ENCODE peak calls at places on chromosome 16, in nine cellular contexts. I, K, X, E, U, B, H, G and T are unnamed samples. For H3K36me3, the result is how much of the 10 kb centered on the place peaks cover.

GRCh38 chr16:23716484-23716883 is 3.5 kb upstream of the ERN2 start:
- DNase-seq in E (no peak), K (no peak), U (no peak), X (no peak), H (no peak), B (no peak), G (no peak), I (no peak), T (no peak)

GRCh38 chr16:86050591-86051375 is 151.8 kb downstream of the IRF8 start:
- DNase-seq in B (no peak), G (no peak), X (no peak), E (no peak), H (no peak), K (no peak), U (no peak), I (no peak), T (no peak)

GRCh38 chr16:51629602-51630001 is 478.5 kb upstream of the SALL1 start:
- DNase-seq in U (no peak), B (no peak), G (no peak), E (no peak), K (no peak), X (no peak), H (no peak), I (no peak), T (no peak)

GRCh38 chr16:57367111-57367752 is 5.1 kb upstream of the CX3CL1 start:
- DNase-seq in E (no peak), U (no peak), B (no peak), K (no peak), X (peak), I (no peak), H (no peak), G (peak), T (no peak)

GRCh38 chr16:16149710-16150116 is 73.6 kb downstream of the ABCC6 start:
- DNase-seq in X (no peak), E (no peak), G (no peak), U (no peak), H (no peak), K (no peak), I (no peak), B (no peak), T (no peak)

GRCh38 chr16:59632266-59632855 is 898.2 kb upstream of the GOT2 start:
- DNase-seq in X (no peak), K (no peak), E (peak), U (no peak), H (no peak), G (peak), I (no peak), B (no peak), T (peak)

GRCh38 chr16:48300391-48300856 is 53.1 kb upstream of the ABCC11 start:
- DNase-seq in B (no peak), G (no peak), U (no peak), K (peak), X (no peak), E (peak), H (peak), I (no peak), T (peak)

GRCh38 chr16:46620265-46621005 is 744 bp downstream of the SHCBP1 start:
- DNase-seq in I (no peak), K (no peak), X (no peak), H (no peak), U (peak), G (peak), E (no peak), B (no peak), T (peak)

GRCh38 chr16:49003992-49004391 is 277.6 kb downstream of the CBLN1 start:
- DNase-seq in G (no peak), H (no peak), E (no peak), U (no peak), I (no peak), X (no peak), K (no peak), B (no peak), T (no peak)

GRCh38 chr16:57509231-57509923 is 23.1 kb upstream of the DOK4 start:
- DNase-seq in K (no peak), G (no peak), E (no peak), I (peak), X (no peak), U (no peak), H (no peak), B (no peak), T (no peak)

GRCh38 chr16:1713933-1714332 is 7.9 kb downstream of the MAPK8IP3 start:
- DNase-seq in B (no peak), G (no peak), U (peak), E (no peak), K (no peak), X (no peak), H (no peak), I (peak), T (no peak)

GRCh38 chr16:24499193-24499814 is 40.1 kb upstream of the RBBP6 start:
- DNase-seq in G (peak), B (no peak), H (no peak), U (peak), I (no peak), K (no peak), E (peak), X (no peak), T (peak)

GRCh38 chr16:57530104-57530522 is 6.3 kb downstream of the CCDC102A start:
- DNase-seq in K (no peak), H (no peak), I (peak), G (no peak), U (peak), B (no peak), E (peak), X (no peak), T (peak)

GRCh38 chr16:53789159-53789558 is 85.2 kb downstream of the FTO start:
- DNase-seq in H (no peak), G (peak), B (no peak), X (no peak), I (no peak), K (no peak), U (no peak), E (peak), T (no peak)

GRCh38 chr16:65809627-65810026 is 556.9 kb upstream of the CDH5 start:
- DNase-seq in E (peak), G (no peak), K (no peak), H (no peak), U (no peak), X (peak), B (no peak), I (no peak), T (peak)

GRCh38 chr16:81621496-81621895 is 157.6 kb upstream of the PLCG2 start:
- DNase-seq in K (no peak), H (no peak), U (no peak), G (peak), E (no peak), B (no peak), X (peak), I (no peak), T (no peak)

GRCh38 chr16:79339863-79340262 is 260.7 kb downstream of the MAF start:
- DNase-seq in I (no peak), X (no peak), B (no peak), U (no peak), K (no peak), G (no peak), H (no peak), E (no peak), T (no peak)

GRCh38 chr16:8675183-8676159 is 1.1 kb downstream of the ABAT start:
- DNase-seq in I (no peak), E (no peak), H (no peak), K (no peak), B (no peak), G (no peak), X (no peak), U (no peak), T (no peak)

GRCh38 chr16:15795615-15796014 is 61.2 kb downstream of the MYH11 start:
- DNase-seq in H (no peak), K (no peak), X (no peak), G (no peak), U (no peak), B (no peak), I (no peak), E (no peak), T (no peak)

GRCh38 chr16:58348986-58349385 is 43.3 kb upstream of the GINS3 start:
- DNase-seq in E (no peak), K (no peak), G (peak), X (no peak), B (no peak), H (no peak), I (no peak), U (peak), T (no peak)

GRCh38 chr16:4319454-4319853 is 3.6 kb downstream of the GLIS2 start:
- DNase-seq in U (peak), I (peak), K (no peak), X (no peak), B (no peak), G (peak), H (peak), E (no peak), T (no peak)

GRCh38 chr16:70586731-70587130 is 59.6 kb upstream of the IL34 start:
- DNase-seq in U (no peak), I (no peak), G (no peak), K (no peak), H (no peak), X (no peak), B (no peak), E (no peak), T (no peak)

GRCh38 chr16:10878644-10879498 is 1.9 kb downstream of the CIITA start:
- DNase-seq in G (peak), H (peak), E (peak), U (peak), I (peak), X (no peak), K (peak), B (no peak), T (peak)

GRCh38 chr16:785563-786535 is 2.3 kb downstream of the RPUSD1 start:
- DNase-seq in G (no peak), I (peak), E (peak), K (peak), B (peak), H (peak), U (peak), X (peak), T (no peak)

GRCh38 chr16:55444754-55445485 is 34.1 kb upstream of the MMP2 start:
- DNase-seq in B (no peak), X (no peak), H (peak), E (no peak), U (no peak), K (peak), G (no peak), I (no peak), T (no peak)

GRCh38 chr16:68227183-68227793 is 8.6 kb downstream of the ESRP2 start:
- DNase-seq in X (no peak), G (no peak), K (no peak), U (peak), B (no peak), I (no peak), H (no peak), E (no peak), T (no peak)
- H3K36me3 ChIP-seq in X (under half), G (under half), K (under half), U (under half), B (under half), I (under half), H (under half), E (under half), T (under half)

GRCh38 chr16:73735954-73736353 is 560.7 kb upstream of the PSMD7 start:
- DNase-seq in B (no peak), G (no peak), I (no peak), U (no peak), H (no peak), E (no peak), X (no peak), K (no peak), T (no peak)
- H3K36me3 ChIP-seq in B (under half), G (under half), I (under half), U (under half), H (under half), E (under half), X (under half), K (under half), T (under half)

GRCh38 chr16:83960521-83961249 is 7.4 kb upstream of the NECAB2 start:
- DNase-seq in U (no peak), G (no peak), I (no peak), X (no peak), H (no peak), K (no peak), E (no peak), B (no peak), T (no peak)
- H3K36me3 ChIP-seq in U (under half), G (under half), I (under half), X (under half), H (under half), K (under half), E (under half), B (under half), T (under half)

GRCh38 chr16:69115361-69115760 is 9.9 kb downstream of the HAS3 start:
- DNase-seq in E (no peak), H (no peak), G (no peak), I (no peak), U (no peak), X (no peak), K (no peak), B (no peak), T (no peak)

GRCh38 chr16:69114976-69115355 is 9.5 kb downstream of the HAS3 start:
- DNase-seq in U (no peak), E (no peak), X (no peak), I (no peak), H (no peak), B (no peak), G (no peak), K (no peak), T (no peak)

GRCh38 chr16:69113216-69113615 is 7.8 kb downstream of the HAS3 start:
- DNase-seq in I (no peak), U (no peak), G (no peak), H (no peak), K (no peak), E (no peak), B (no peak), X (no peak), T (no peak)

GRCh38 chr16:69112285-69113129 is 7.1 kb downstream of the HAS3 start:
- DNase-seq in E (peak), K (peak), I (peak), U (peak), B (no peak), X (no peak), G (no peak), H (peak), T (peak)

DNA sequence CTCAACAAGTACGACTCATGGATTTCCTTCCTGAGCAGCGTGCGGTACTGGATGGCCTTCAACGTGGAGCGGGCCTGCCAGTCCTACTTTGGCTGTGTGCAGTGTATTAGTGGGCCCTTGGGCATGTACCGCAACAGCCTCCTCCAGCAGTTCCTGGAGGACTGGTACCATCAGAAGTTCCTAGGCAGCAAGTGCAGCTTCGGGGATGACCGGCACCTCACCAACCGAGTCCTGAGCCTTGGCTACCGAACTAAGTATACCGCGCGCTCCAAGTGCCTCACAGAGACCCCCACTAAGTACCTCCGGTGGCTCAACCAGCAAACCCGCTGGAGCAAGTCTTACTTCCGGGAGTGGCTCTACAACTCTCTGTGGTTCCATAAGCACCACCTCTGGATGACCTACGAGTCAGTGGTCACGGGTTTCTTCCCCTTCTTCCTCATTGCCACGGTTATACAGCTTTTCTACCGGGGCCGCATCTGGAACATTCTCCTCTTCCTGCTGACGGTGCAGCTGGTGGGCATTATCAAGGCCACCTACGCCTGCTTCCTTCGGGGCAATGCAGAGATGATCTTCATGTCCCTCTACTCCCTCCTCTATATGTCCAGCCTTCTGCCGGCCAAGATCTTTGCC is 9.0 kb downstream of the HAS3 start:
- DNase-seq in K (no peak), H (no peak), G (no peak), B (no peak), X (no peak), I (no peak), E (no peak), U (no peak), T (no peak)
- H3K36me3 ChIP-seq in K (under half), H (under half), G (half or more), B (under half), X (under half), I (under half), E (under half), U (under half), T (half or more)

GRCh38 chr16:28121527-28121926 is 58.0 kb upstream of the GSG1L start:
- DNase-seq in G (no peak), I (no peak), E (no peak), K (no peak), X (no peak), U (no peak), B (no peak), H (no peak), T (no peak)
- H3K36me3 ChIP-seq in G (half or more), I (under half), E (under half), K (under half), X (under half), U (half or more), B (under half), H (under half), T (half or more)

GRCh38 chr16:87333581-87334331 is 16.6 kb upstream of the C16orf95 start:
- DNase-seq in K (no peak), B (no peak), I (peak), H (no peak), U (no peak), E (no peak), G (no peak), X (no peak), T (no peak)
- H3K36me3 ChIP-seq in K (half or more), B (under half), I (under half), H (under half), U (under half), E (under half), G (under half), X (under half), T (under half)

GRCh38 chr16:89103156-89103555 is 9.5 kb downstream of the ACSF3 start:
- DNase-seq in H (no peak), B (no peak), G (no peak), U (no peak), K (no peak), I (peak), X (no peak), E (no peak), T (no peak)
- H3K36me3 ChIP-seq in H (under half), B (under half), G (under half), U (half or more), K (half or more), I (under half), X (under half), E (under half), T (under half)

DNA sequence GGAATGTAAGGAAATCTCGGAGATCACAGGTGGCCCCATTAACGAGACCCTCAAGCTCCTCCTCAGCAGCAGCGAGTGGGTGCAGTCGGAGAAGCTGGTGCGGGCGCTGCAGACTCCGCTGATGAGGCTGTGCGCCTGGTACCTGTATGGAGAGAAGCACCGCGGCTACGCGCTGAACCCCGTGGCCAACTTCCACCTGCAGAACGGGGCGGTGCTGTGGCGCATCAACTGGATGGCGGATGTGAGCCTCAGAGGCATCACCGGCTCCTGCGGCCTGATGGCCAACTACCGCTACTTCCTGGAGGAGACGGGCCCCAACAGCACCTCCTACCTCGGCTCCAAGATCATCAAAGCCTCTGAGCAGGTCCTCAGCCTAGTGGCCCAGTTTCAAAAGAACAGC is 16.2 kb downstream of the MLYCD start:
- DNase-seq in E (no peak), H (no peak), U (no peak), K (no peak), X (no peak), B (no peak), I (no peak), G (no peak), T (no peak)
- H3K36me3 ChIP-seq in E (under half), H (under half), U (half or more), K (half or more), X (under half), B (under half), I (under half), G (under half), T (under half)

GRCh38 chr16:21964353-21964752 is 11.2 kb downstream of the UQCRC2 start:
- DNase-seq in G (no peak), E (no peak), U (no peak), I (no peak), H (no peak), K (no peak), B (no peak), X (no peak), T (no peak)
- H3K36me3 ChIP-seq in G (half or more), E (under half), U (half or more), I (under half), H (under half), K (under half), B (under half), X (under half), T (half or more)

GRCh38 chr16:22313141-22313781 is 16.1 kb downstream of the POLR3E start:
- DNase-seq in H (no peak), K (no peak), B (no peak), E (no peak), I (no peak), G (no peak), X (no peak), U (no peak), T (no peak)

GRCh38 chr16:22313876-22314470 is 16.8 kb downstream of the POLR3E start:
- DNase-seq in H (no peak), E (no peak), K (no peak), I (no peak), X (no peak), B (no peak), U (no peak), G (no peak), T (no peak)

GRCh38 chr16:22315979-22316378 is 18.8 kb downstream of the POLR3E start:
- DNase-seq in X (no peak), I (no peak), H (no peak), K (no peak), G (no peak), E (no peak), U (no peak), B (no peak), T (no peak)

GRCh38 chr16:22316411-22316811 is 19.2 kb downstream of the POLR3E start:
- DNase-seq in E (no peak), X (no peak), B (no peak), H (no peak), G (no peak), K (no peak), I (peak), U (no peak), T (no peak)

GRCh38 chr16:22314661-22315626 is 17.7 kb downstream of the POLR3E start:
- DNase-seq in X (peak), E (no peak), B (no peak), I (no peak), K (no peak), G (peak), H (no peak), U (no peak), T (no peak)
- H3K36me3 ChIP-seq in X (under half), E (under half), B (under half), I (under half), K (half or more), G (under half), H (under half), U (half or more), T (half or more)